ENCODE peak calls at places on chromosomes 16 and 17, in seven cellular contexts. One of them, this sample, is unnamed.

GRCh38 chr17:80349437-80350160 is 65.4 kb upstream of the ENDOV start:
- DNase-seq in C1 segment of cervical spinal cord: no peak
- DNase-seq in head of caudate nucleus: no peak
- DNase-seq in ELF-1: no peak
- DNase-seq in hepatocyte: no peak
- DNase-seq in WTC11: no peak
- DNase-seq in nucleus accumbens: no peak
- DNase-seq in this sample: no peak

GRCh38 chr17:62038248-62038647 is 26.8 kb downstream of the MED13 start:
- DNase-seq in hepatocyte: no peak
- DNase-seq in head of caudate nucleus: no peak
- DNase-seq in ELF-1: no peak
- DNase-seq in WTC11: no peak
- DNase-seq in nucleus accumbens: no peak
- DNase-seq in C1 segment of cervical spinal cord: no peak
- DNase-seq in this sample: no peak

GRCh38 chr16:49441366-49441780 is 67.8 kb downstream of the C16orf78 start:
- DNase-seq in WTC11: peak
- DNase-seq in head of caudate nucleus: no peak
- DNase-seq in nucleus accumbens: no peak
- DNase-seq in ELF-1: peak
- DNase-seq in C1 segment of cervical spinal cord: no peak
- DNase-seq in hepatocyte: peak
- DNase-seq in this sample: peak

GRCh38 chr17:66791337-66791736 is 43.6 kb upstream of the CACNG5 start:
- DNase-seq in head of caudate nucleus: peak
- DNase-seq in hepatocyte: no peak
- DNase-seq in C1 segment of cervical spinal cord: peak
- DNase-seq in ELF-1: no peak
- DNase-seq in WTC11: no peak
- DNase-seq in nucleus accumbens: peak
- DNase-seq in this sample: peak

GRCh38 chr17:13750783-13751484 is 149.2 kb upstream of the HS3ST3A1 start:
- DNase-seq in C1 segment of cervical spinal cord: no peak
- DNase-seq in hepatocyte: peak
- DNase-seq in ELF-1: peak
- DNase-seq in nucleus accumbens: no peak
- DNase-seq in WTC11: peak
- DNase-seq in head of caudate nucleus: no peak
- DNase-seq in this sample: peak

GRCh38 chr17:35295686-35296085 is 52.8 kb downstream of the SLFN5 start:
- DNase-seq in head of caudate nucleus: no peak
- DNase-seq in hepatocyte: no peak
- DNase-seq in WTC11: no peak
- DNase-seq in nucleus accumbens: no peak
- DNase-seq in ELF-1: no peak
- DNase-seq in C1 segment of cervical spinal cord: no peak
- DNase-seq in this sample: no peak

GRCh38 chr17:8223356-8224063 is 13.1 kb upstream of the AURKB start:
- DNase-seq in WTC11: peak
- DNase-seq in C1 segment of cervical spinal cord: peak
- DNase-seq in hepatocyte: peak
- DNase-seq in nucleus accumbens: peak
- DNase-seq in ELF-1: peak
- DNase-seq in head of caudate nucleus: peak
- DNase-seq in this sample: peak

GRCh38 chr16:1772908-1773702 is at the start of gene MRPS34:
- DNase-seq in nucleus accumbens: peak
- DNase-seq in hepatocyte: peak
- DNase-seq in WTC11: peak
- DNase-seq in ELF-1: peak
- DNase-seq in head of caudate nucleus: peak
- DNase-seq in C1 segment of cervical spinal cord: peak
- DNase-seq in this sample: peak

GRCh38 chr16:68444058-68444657 is 4.2 kb downstream of the SMPD3 start:
- DNase-seq in ELF-1: peak
- DNase-seq in WTC11: peak
- DNase-seq in head of caudate nucleus: no peak
- DNase-seq in nucleus accumbens: no peak
- DNase-seq in C1 segment of cervical spinal cord: no peak
- DNase-seq in hepatocyte: peak
- DNase-seq in this sample: peak

GRCh38 chr16:52128407-52128806 is 418.5 kb downstream of the TOX3 start:
- DNase-seq in nucleus accumbens: no peak
- DNase-seq in C1 segment of cervical spinal cord: no peak
- DNase-seq in hepatocyte: no peak
- DNase-seq in head of caudate nucleus: peak
- DNase-seq in ELF-1: no peak
- DNase-seq in WTC11: no peak
- DNase-seq in this sample: no peak

GRCh38 chr17:2964370-2964769 is 99.0 kb downstream of the OR1D5 start:
- DNase-seq in nucleus accumbens: no peak
- DNase-seq in WTC11: no peak
- DNase-seq in head of caudate nucleus: no peak
- DNase-seq in C1 segment of cervical spinal cord: no peak
- DNase-seq in ELF-1: no peak
- DNase-seq in hepatocyte: no peak
- DNase-seq in this sample: peak

GRCh38 chr17:5291683-5292082 is 9.6 kb downstream of the RABEP1 start:
- DNase-seq in WTC11: no peak
- DNase-seq in head of caudate nucleus: no peak
- DNase-seq in nucleus accumbens: no peak
- DNase-seq in C1 segment of cervical spinal cord: no peak
- DNase-seq in ELF-1: no peak
- DNase-seq in hepatocyte: no peak
- DNase-seq in this sample: no peak

This sample was measured in endodermal cell.